ENCODE peak calls at places on chromosomes 13 and 19, in eight cellular contexts. J is astrocyte of the spinal cord, K is foreskin fibroblast, B is lower leg skin, U is heart left ventricle, M is breast epithelium, I is WTC11, O is astrocyte. P is an unnamed sample.

GRCh38 chr13:50448535-50448981 is 394.9 kb downstream of the DLEU7 start:
- DNase-seq in K (peak; percentile 54), J (no peak), I (no peak), O (no peak), U (no peak), M (no peak), B (no peak), P (no peak)

GRCh38 chr19:5271145-5271544 is 69.5 kb downstream of the PTPRS start:
- DNase-seq in O (no peak), I (no peak), K (no peak), M (no peak), J (no peak), U (no peak), B (no peak), P (no peak)

GRCh38 chr13:80131204-80131603 is 209.7 kb downstream of the SPRY2 start:
- DNase-seq in J (peak; percentile 68), B (peak; percentile 23), O (peak; percentile 49), M (no peak), K (peak; percentile 85), I (peak; percentile 31), U (peak; percentile 84), P (no peak)

GRCh38 chr19:57248646-57249045 is 8.2 kb downstream of the ZNF805 start:
- DNase-seq in I (no peak), M (no peak), J (no peak), O (no peak), B (no peak), K (no peak), U (no peak), P (no peak)

GRCh38 chr13:29924482-29924884 is 74.1 kb upstream of the UBL3 start:
- DNase-seq in M (no peak), I (no peak), K (peak; percentile 65), J (peak; percentile 79), U (no peak), B (no peak), O (peak; percentile 80), P (no peak)

GRCh38 chr13:70905035-70905434 is 796.8 kb upstream of the KLHL1 start:
- DNase-seq in I (no peak), U (no peak), J (no peak), B (no peak), O (no peak), M (no peak), K (no peak), P (no peak)

GRCh38 chr13:106986033-106986484 is 418.1 kb upstream of the ARGLU1 start:
- DNase-seq in O (peak; percentile 20), B (no peak), M (no peak), J (no peak), U (no peak), K (peak; percentile 41), I (peak; percentile 16), P (no peak)

GRCh38 chr13:44653261-44653660 is 77.1 kb upstream of the TSC22D1 start:
- DNase-seq in B (no peak), M (no peak), O (peak; percentile 70), K (peak; percentile 50), U (no peak), I (no peak), J (peak; percentile 36), P (no peak)

GRCh38 chr19:8681345-8682021 is 17.1 kb downstream of the ACTL9 start:
- DNase-seq in J (no peak), I (no peak), K (no peak), B (no peak), M (no peak), O (no peak), U (no peak), P (no peak)

GRCh38 chr13:24627090-24627714 is 53.0 kb upstream of the ATP12A start:
- DNase-seq in I (peak; percentile 88), B (no peak), O (no peak), K (peak; percentile 38), J (no peak), U (no peak), M (no peak), P (no peak)

GRCh38 chr13:97757807-97758206 is 195.7 kb upstream of the IPO5 start:
- DNase-seq in U (peak; percentile 37), M (no peak), K (no peak), B (no peak), O (no peak), I (no peak), J (no peak), P (no peak)

GRCh38 chr19:2561895-2562294 is 86.0 kb downstream of the GADD45B start:
- DNase-seq in K (no peak), B (no peak), I (no peak), U (peak; percentile 16), M (no peak), J (no peak), O (no peak), P (peak; percentile 53)

GRCh38 chr13:36870050-36870692 is 49.9 kb downstream of the SMAD9 start:
- DNase-seq in B (no peak), I (no peak), J (no peak), U (no peak), M (no peak), K (no peak), O (no peak), P (no peak)

GRCh38 chr13:82330499-82330898 is 1551.8 kb downstream of the SLITRK1 start:
- DNase-seq in U (no peak), O (no peak), J (peak; percentile 9), M (no peak), B (no peak), K (peak; percentile 3), I (no peak), P (no peak)

GRCh38 chr19:21022996-21023395 is 2.5 kb downstream of the ZNF430 start:
- DNase-seq in M (no peak), B (no peak), U (no peak), K (peak; percentile 81), I (no peak), O (peak; percentile 80), J (peak; percentile 38), P (no peak)

GRCh38 chr13:108460043-108460442 is 169.4 kb upstream of the MYO16 start:
- DNase-seq in I (no peak), J (no peak), M (no peak), U (no peak), K (no peak), B (no peak), O (no peak), P (no peak)

GRCh38 chr19:37979547-37980082 is 72.6 kb downstream of the SIPA1L3 start:
- DNase-seq in M (no peak), K (no peak), U (no peak), B (no peak), I (no peak), J (no peak), O (peak; percentile 59), P (no peak)

GRCh38 chr19:10655457-10656312 is 1.5 kb downstream of the ILF3 start:
- DNase-seq in M (no peak), U (no peak), O (peak; percentile 27), K (peak; percentile 54), J (peak; percentile 26), B (no peak), I (no peak), P (no peak)
- TF ChIP-seq CTCF in M (no peak), U (no peak), O (no peak), K (peak; percentile 12), J (no peak), B (no peak), I (no peak), P (no peak)

GRCh38 chr19:49533551-49534488 is 6.0 kb downstream of the RCN3 start:
- DNase-seq in B (peak; percentile 71), K (peak; percentile 84), M (peak; percentile 75), J (peak; percentile 51), U (peak; percentile 78), I (peak; percentile 82), O (no peak), P (peak; percentile 86)
- TF ChIP-seq CTCF in B (no peak), K (peak; percentile 3), M (peak; percentile 20), J (peak; percentile 40), U (no peak), I (no peak), O (peak; percentile 11), P (no peak)

GRCh38 chr13:99766641-99767045 is 204.9 kb downstream of the ZIC5 start:
- DNase-seq in O (no peak), M (no peak), I (peak; percentile 22), U (no peak), J (no peak), B (no peak), K (no peak), P (no peak)
- TF ChIP-seq CTCF in O (no peak), M (no peak), I (peak; percentile 21), U (no peak), J (peak; percentile 12), B (no peak), K (no peak), P (no peak)

GRCh38 chr13:46551410-46552301 is 1.3 kb upstream of the LRCH1 start:
- DNase-seq in U (peak; percentile 82), O (peak; percentile 54), I (peak; percentile 82), M (peak; percentile 83), B (peak; percentile 59), K (peak; percentile 84), J (peak; percentile 64), P (peak; percentile 57)
- TF ChIP-seq CTCF in U (peak; percentile 81), O (peak; percentile 80), I (peak; percentile 60), M (peak; percentile 71), B (no peak), K (peak; percentile 89), J (peak; percentile 93), P (peak; percentile 91)

DNA sequence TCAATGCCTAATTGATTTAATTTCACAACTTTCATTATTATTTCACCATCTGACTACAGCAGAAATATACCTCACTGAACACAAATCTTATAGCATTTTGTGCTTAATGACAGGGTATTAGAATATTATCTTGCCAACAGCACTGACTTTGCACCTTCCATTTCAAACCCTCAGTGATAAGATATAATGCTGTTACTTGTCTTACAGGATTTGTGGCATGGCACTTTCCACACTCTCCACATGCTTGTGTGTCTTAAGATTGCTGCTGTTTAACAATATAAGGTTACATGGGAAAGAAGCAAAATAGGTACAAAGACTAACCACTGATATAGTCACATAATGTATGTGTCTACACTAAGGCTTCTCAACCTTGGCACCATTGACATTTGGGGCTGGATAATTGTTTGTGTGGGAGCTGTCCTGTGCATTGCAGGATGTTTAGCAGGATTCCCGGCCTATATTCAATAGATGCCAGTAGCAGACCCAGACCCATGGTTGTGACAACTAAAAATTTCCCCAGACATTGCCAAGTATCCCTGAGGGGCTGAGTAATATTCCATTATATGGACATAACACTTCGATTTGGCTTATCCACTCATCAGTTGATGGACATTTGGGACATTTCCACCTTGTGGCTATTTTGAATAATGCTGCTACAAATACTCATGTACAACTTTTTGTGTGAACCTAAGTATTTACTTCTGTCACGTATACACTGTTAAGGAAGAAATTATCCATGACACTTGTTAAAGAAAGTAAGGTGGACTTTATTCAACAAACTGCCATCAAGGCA is 5.7 kb upstream of the DIAPH3 start:
- DNase-seq in O (no peak), M (no peak), K (no peak), B (no peak), J (no peak), U (no peak), I (no peak), P (no peak)
- TF ChIP-seq CTCF in O (no peak), M (no peak), K (no peak), B (no peak), J (no peak), U (no peak), I (no peak), P (no peak)

GRCh38 chr13:74651121-74651520 is 516.9 kb upstream of the KLF12 start:
- DNase-seq in M (no peak), U (no peak), O (no peak), J (no peak), K (no peak), B (no peak), I (no peak), P (no peak)
- TF ChIP-seq CTCF in M (no peak), U (no peak), O (no peak), J (no peak), K (no peak), B (no peak), I (no peak), P (no peak)

P was measured in natural killer cell.